ENCODE peak calls at places on chromosomes 11 and 22, in seven cellular contexts. W is NCI-H1092, H is HTR-8/SVneo, V is fibroblast of lung, X is mammary epithelial cell, N is psoas muscle, R is T-helper 2 cell. T is an unnamed sample.

GRCh38 chr11:86204356-86204755 is 40.2 kb upstream of the EED start:
- DNase-seq in W (no peak), H (no peak), V (no peak), X (no peak), N (no peak), R (no peak), T (no peak)

GRCh38 chr11:70502677-70503076 is 104.3 kb downstream of the CTTN start:
- DNase-seq in W (peak; percentile 74), H (no peak), V (no peak), X (no peak), N (no peak), R (no peak), T (no peak)

GRCh38 chr22:27267145-27267544 is 534.4 kb downstream of the MN1 start:
- DNase-seq in W (no peak), H (no peak), V (peak; percentile 83), X (no peak), N (no peak), R (no peak), T (no peak)

GRCh38 chr11:19989191-19989590 is 171.1 kb downstream of the DBX1 start:
- DNase-seq in W (no peak), H (no peak), V (peak; percentile 14), X (no peak), N (no peak), R (no peak), T (no peak)

GRCh38 chr11:86035164-86035563 is 33.7 kb downstream of the PICALM start:
- DNase-seq in W (no peak), H (no peak), V (no peak), X (no peak), N (no peak), R (no peak), T (no peak)

GRCh38 chr11:77517226-77517625 is 43.3 kb upstream of the PAK1 start:
- DNase-seq in W (no peak), H (no peak), V (peak; percentile 30), X (peak; percentile 25), N (no peak), R (no peak), T (no peak)

GRCh38 chr22:33985506-33985905 is 65.2 kb upstream of the LARGE1 start:
- DNase-seq in W (no peak), H (no peak), V (no peak), X (no peak), N (no peak), R (no peak), T (no peak)

GRCh38 chr11:122817121-122817520 is 21.2 kb upstream of the CRTAM start:
- DNase-seq in W (no peak), H (no peak), V (no peak), X (peak; percentile 87), N (no peak), R (no peak), T (no peak)

GRCh38 chr11:126917531-126918204 is 82.9 kb downstream of the KIRREL3 start:
- DNase-seq in W (no peak), H (peak; percentile 67), V (peak; percentile 99), X (peak; percentile 96), N (no peak), R (peak; percentile 96), T (no peak)

GRCh38 chr11:126352934-126353801 is 2.3 kb upstream of the ST3GAL4 start:
- DNase-seq in W (no peak), H (no peak), V (peak; percentile 76), X (peak; percentile 86), N (no peak), R (peak; percentile 77), T (no peak)

GRCh38 chr11:27497284-27497866 is 9.2 kb downstream of the LIN7C start:
- DNase-seq in W (no peak), H (peak; percentile 30), V (peak; percentile 33), X (peak; percentile 13), N (no peak), R (peak; percentile 23), T (no peak)

GRCh38 chr11:110759972-110760381 is 47.7 kb upstream of the ARHGAP20 start:
- DNase-seq in W (no peak), H (no peak), V (peak; percentile 83), X (no peak), N (no peak), R (no peak), T (no peak)

GRCh38 chr11:62171261-62171723 is 18.7 kb upstream of the SCGB1D1 start:
- DNase-seq in W (peak; percentile 89), H (peak; percentile 60), V (peak; percentile 56), X (peak; percentile 71), N (peak; percentile 58), R (peak; percentile 74), T (no peak)

GRCh38 chr11:37333345-37333744 is 735.3 kb upstream of the RAG2 start:
- DNase-seq in W (no peak), H (no peak), V (no peak), X (no peak), N (no peak), R (no peak), T (no peak)

GRCh38 chr22:29310863-29311339 is 4.5 kb downstream of the GAS2L1 start:
- DNase-seq in W (no peak), H (peak; percentile 91), V (peak; percentile 96), X (peak; percentile 94), N (peak; percentile 95), R (peak; percentile 43), T (peak; percentile 96)

GRCh38 chr11:116793476-116794096 is 1.9 kb upstream of the APOA5 start:
- DNase-seq in W (no peak), H (no peak), V (no peak), X (no peak), N (no peak), R (no peak), T (no peak)

GRCh38 chr22:40525250-40525884 is 111.2 kb downstream of the MRTFA start:
- DNase-seq in W (peak; percentile 2), H (no peak), V (no peak), X (peak; percentile 20), N (peak; percentile 51), R (peak; percentile 76), T (no peak)